ENCODE peak calls at places on chromosomes 12 and 14, in seven cellular contexts. D is GM23248, R is hepatocyte, H is endothelial cell of umbilical vein, I is PC-3, B is GM12878, W is mammary epithelial cell. U is an unnamed sample.

GRCh38 chr12:87870061-87870460 is 159.1 kb downstream of the C12orf50 start:
- DNase-seq in D (peak), R (no peak), H (no peak), I (peak), B (no peak), W (peak), U (peak)

GRCh38 chr14:101004954-101005353 is 101.4 kb upstream of the RTL1 start:
- DNase-seq in D (no peak), R (peak), H (no peak), I (no peak), B (no peak), W (no peak), U (no peak)

GRCh38 chr14:68695326-68695768 is 97.5 kb downstream of the ZFP36L1 start:
- DNase-seq in D (peak), R (no peak), H (peak), I (peak), B (peak), W (peak), U (peak)

GRCh38 chr12:85188609-85189008 is 91.4 kb upstream of the ALX1 start:
- DNase-seq in D (no peak), R (no peak), H (peak), I (peak), B (no peak), W (no peak), U (no peak)

GRCh38 chr12:42552822-42553221 is 36.7 kb downstream of the PRICKLE1 start:
- DNase-seq in D (no peak), R (no peak), H (no peak), I (no peak), B (no peak), W (no peak), U (no peak)

GRCh38 chr12:68561830-68562229 is 48.9 kb upstream of the RAP1B start:
- DNase-seq in D (no peak), R (no peak), H (no peak), I (no peak), B (no peak), W (no peak), U (no peak)

GRCh38 chr12:43951286-43951685 is 115.4 kb downstream of the TMEM117 start:
- DNase-seq in D (no peak), R (no peak), H (no peak), I (no peak), B (no peak), W (no peak), U (no peak)

GRCh38 chr12:25421651-25422150 is 131.4 kb downstream of the LMNTD1 start:
- DNase-seq in D (peak), R (no peak), H (no peak), I (peak), B (no peak), W (no peak), U (no peak)

GRCh38 chr12:61525331-61525730 is 734.9 kb upstream of the USP15 start:
- DNase-seq in D (no peak), R (no peak), H (no peak), I (no peak), B (no peak), W (no peak), U (peak)

GRCh38 chr12:80017261-80017870 is 82.0 kb upstream of the OTOGL start:
- DNase-seq in D (no peak), R (no peak), H (no peak), I (no peak), B (no peak), W (no peak), U (no peak)

GRCh38 chr12:47397664-47398281 is 308.1 kb downstream of the RPAP3 start:
- DNase-seq in D (peak), R (no peak), H (peak), I (peak), B (no peak), W (peak), U (peak)

GRCh38 chr14:56817396-56817921 is 7.2 kb upstream of the OTX2 start:
- DNase-seq in D (no peak), R (no peak), H (no peak), I (no peak), B (no peak), W (no peak), U (no peak)
- TF ChIP-seq EZH2 in D (no peak), R (no peak), H (peak), I (no peak), B (no peak), W (no peak), U (no peak)

GRCh38 chr12:1206118-1206734 is 215.2 kb downstream of the ERC1 start:
- DNase-seq in D (no peak), R (no peak), H (peak), I (no peak), B (no peak), W (no peak), U (no peak)

GRCh38 chr12:1205512-1206060 is 214.6 kb downstream of the ERC1 start:
- DNase-seq in D (peak), R (no peak), H (peak), I (no peak), B (no peak), W (peak), U (no peak)

GRCh38 chr12:1204581-1205121 is 213.6 kb downstream of the ERC1 start:
- DNase-seq in D (peak), R (no peak), H (peak), I (no peak), B (peak), W (peak), U (no peak)

GRCh38 chr12:1201886-1202285 is 210.9 kb downstream of the ERC1 start:
- DNase-seq in D (no peak), R (no peak), H (peak), I (no peak), B (no peak), W (peak), U (no peak)

GRCh38 chr12:1203735-1204019 is 212.7 kb downstream of the ERC1 start:
- DNase-seq in D (no peak), R (no peak), H (peak), I (no peak), B (no peak), W (no peak), U (no peak)
- H3K27ac ChIP-seq in D (peak), R (no peak), H (peak), I (no peak), B (no peak), W (no peak), U (peak)

GRCh38 chr14:58848365-58848764 is 210.6 kb downstream of the DACT1 start:
- DNase-seq in D (no peak), R (no peak), H (no peak), I (no peak), B (no peak), W (no peak), U (no peak)
- H3K4me3 ChIP-seq in D (no peak), R (no peak), H (no peak), I (no peak), B (no peak), W (no peak), U (no peak)

GRCh38 chr14:81435048-81435577 is 35.0 kb upstream of the STON2 start:
- DNase-seq in D (no peak), R (no peak), H (no peak), I (no peak), B (no peak), W (no peak), U (no peak)
- TF ChIP-seq EZH2 in D (peak), R (no peak), H (no peak), I (no peak), B (no peak), W (no peak), U (peak)

GRCh38 chr12:55957106-55957859 is 8.6 kb downstream of the PMEL start:
- DNase-seq in D (no peak), R (no peak), H (no peak), I (peak), B (no peak), W (no peak), U (no peak)
- H3K27ac ChIP-seq in D (no peak), R (no peak), H (no peak), I (no peak), B (no peak), W (no peak), U (no peak)

GRCh38 chr12:112907415-112908157 is 824 bp downstream of the OAS1 start:
- DNase-seq in D (no peak), R (no peak), H (no peak), I (no peak), B (peak), W (no peak), U (no peak)
- H3K4me3 ChIP-seq in D (no peak), R (no peak), H (no peak), I (peak), B (peak), W (no peak), U (peak)

GRCh38 chr12:92065018-92065499 is 80.6 kb downstream of the BTG1 start:
- DNase-seq in D (peak), R (peak), H (no peak), I (no peak), B (peak), W (no peak), U (no peak)
- TF ChIP-seq EZH2 in D (no peak), R (no peak), H (no peak), I (no peak), B (no peak), W (no peak), U (no peak)